ENCODE peak calls at places on chromosomes 1 and 21, in ten cellular contexts. X is A549, Q is body of pancreas, E is transverse colon, S is stomach, J is adrenal gland, O is breast epithelium, Z is tibial nerve, H is heart left ventricle, R is K562. G is an unnamed sample.
A peak's percentile ranks its signal among the peaks of the same experiment; 100 is the strongest.

GRCh38 chr1:167273027-167273800 is 52.5 kb downstream of the POU2F1 start:
- DNase-seq in J (no peak), E (no peak), R (no peak), Q (no peak), S (no peak), Z (no peak), O (no peak), H (no peak), X (no peak), G (no peak)

GRCh38 chr21:35257413-35257812 is 208.3 kb upstream of the RUNX1 start:
- DNase-seq in J (peak; percentile 87), E (peak; percentile 51), H (peak; percentile 44), R (peak; percentile 29), Q (peak; percentile 59), O (no peak), Z (no peak), X (peak; percentile 13), S (peak; percentile 72), G (peak; percentile 32)

GRCh38 chr21:20334585-20334984 is 663.6 kb upstream of the NCAM2 start:
- DNase-seq in S (no peak), X (no peak), H (no peak), R (no peak), E (no peak), J (no peak), Z (no peak), Q (no peak), O (no peak), G (no peak)

GRCh38 chr1:202159534-202160371 is 649 bp downstream of the PTPN7 start:
- DNase-seq in Z (no peak), X (no peak), R (peak; percentile 89), Q (no peak), H (no peak), E (peak; percentile 60), J (no peak), O (no peak), S (no peak), G (no peak)

GRCh38 chr1:236058141-236058626 is 6.7 kb downstream of the NID1 start:
- DNase-seq in S (no peak), O (no peak), Z (no peak), Q (no peak), J (no peak), R (no peak), X (no peak), E (no peak), H (no peak), G (no peak)

GRCh38 chr1:111203681-111204210 is 3.3 kb upstream of the DENND2D start:
- DNase-seq in E (peak; percentile 92), S (peak; percentile 89), R (no peak), X (no peak), Z (peak; percentile 23), Q (peak; percentile 87), J (peak; percentile 87), O (peak; percentile 75), H (peak; percentile 71), G (peak; percentile 39)

GRCh38 chr1:247378334-247379073 is 37.5 kb upstream of the NLRP3 start:
- DNase-seq in R (no peak), Z (no peak), J (no peak), H (no peak), E (no peak), S (no peak), X (no peak), Q (no peak), O (no peak), G (no peak)

GRCh38 chr1:176241385-176242015 is 34.4 kb upstream of the COP1 start:
- DNase-seq in Q (no peak), O (no peak), E (no peak), J (no peak), H (no peak), Z (no peak), S (no peak), X (peak; percentile 18), R (peak; percentile 16), G (no peak)

GRCh38 chr1:94322696-94323095 is 85.3 kb upstream of the ARHGAP29 start:
- DNase-seq in R (no peak), O (no peak), E (no peak), H (no peak), S (no peak), Q (no peak), Z (no peak), X (peak; percentile 25), J (no peak), G (no peak)

GRCh38 chr1:19010995-19011696 is 54.7 kb upstream of the IFFO2 start:
- DNase-seq in S (peak; percentile 87), J (peak; percentile 93), X (peak; percentile 69), Z (peak; percentile 39), O (peak; percentile 83), E (peak; percentile 83), H (no peak), R (peak; percentile 18), Q (peak; percentile 89), G (peak; percentile 89)

GRCh38 chr1:31926846-31927660 is 11.1 kb downstream of the PTP4A2 start:
- DNase-seq in E (no peak), H (no peak), Z (no peak), X (no peak), J (no peak), O (no peak), R (peak; percentile 55), S (no peak), Q (no peak), G (no peak)

GRCh38 chr1:182889997-182890396 is 50.9 kb downstream of the DHX9 start:
- DNase-seq in J (no peak), X (no peak), R (peak; percentile 16), O (no peak), H (no peak), E (no peak), Q (no peak), S (no peak), Z (no peak), G (no peak)

GRCh38 chr1:237938553-237938952 is 47.8 kb upstream of the ZP4 start:
- DNase-seq in E (peak; percentile 11), S (no peak), O (no peak), X (no peak), H (no peak), Z (no peak), R (peak; percentile 39), J (no peak), Q (no peak), G (no peak)

GRCh38 chr1:100585774-100586173 is 47.8 kb downstream of the GPR88 start:
- DNase-seq in S (no peak), H (no peak), O (no peak), J (no peak), Q (no peak), X (no peak), Z (no peak), E (no peak), R (no peak), G (no peak)

GRCh38 chr1:39525366-39526165 is 34.1 kb downstream of the BMP8A start:
- DNase-seq in H (no peak), Z (no peak), O (no peak), E (peak; percentile 68), Q (no peak), R (no peak), X (no peak), S (peak; percentile 40), J (no peak), G (no peak)

GRCh38 chr1:111990026-111990877 is 784 bp upstream of the KCND3 start:
- DNase-seq in R (no peak), X (no peak), J (no peak), E (peak; percentile 28), O (no peak), H (no peak), Q (peak; percentile 30), Z (no peak), S (peak; percentile 27), G (peak; percentile 32)

GRCh38 chr1:109089242-109090015 is 1.1 kb upstream of the TMEM167B start:
- DNase-seq in R (peak; percentile 95), O (peak; percentile 82), Q (peak; percentile 85), X (peak; percentile 70), H (peak; percentile 44), E (peak; percentile 85), S (peak; percentile 80), J (peak; percentile 79), Z (no peak), G (no peak)

GRCh38 chr1:223702735-223703667 is 9.3 kb upstream of the CAPN2 start:
- DNase-seq in O (no peak), Z (no peak), J (no peak), H (no peak), R (no peak), E (no peak), S (no peak), X (no peak), Q (no peak), G (no peak)
- H3K4me1 ChIP-seq in O (no peaks in the 10 kb centered on the region), Z (peaks cover 24% of the 10 kb centered on the region), J (peaks cover 42% of the 10 kb centered on the region), H (peaks cover 38% of the 10 kb centered on the region), R (peaks cover 47% of the 10 kb centered on the region), E (peaks cover 36% of the 10 kb centered on the region), S (peaks cover 59% of the 10 kb centered on the region), X (peaks cover 83% of the 10 kb centered on the region), Q (peaks cover 19% of the 10 kb centered on the region), G (peaks cover 17% of the 10 kb centered on the region)

DNA sequence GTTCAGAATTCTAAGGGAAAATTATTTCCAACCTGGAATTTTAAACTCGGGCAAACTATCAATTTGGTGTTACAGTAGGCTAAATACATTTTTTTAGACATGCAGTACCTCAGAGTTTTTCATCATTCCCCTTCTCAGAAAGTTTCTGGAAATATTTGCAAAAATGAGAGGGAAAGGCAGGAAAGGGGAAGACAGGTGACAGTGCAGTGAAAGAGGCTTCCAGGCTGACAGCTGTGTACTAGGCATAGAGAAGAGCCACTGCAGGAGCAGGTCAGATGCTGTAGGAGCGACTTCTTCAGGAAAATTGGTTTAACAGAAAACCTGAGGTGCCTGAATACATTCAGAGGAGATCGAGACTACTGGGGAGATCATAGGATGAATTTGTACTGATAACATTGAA is 19.9 kb downstream of the CERS2 start:
- DNase-seq in O (no peak), E (no peak), Z (no peak), J (peak; percentile 25), X (no peak), S (no peak), H (no peak), R (no peak), Q (no peak), G (no peak)
- TF ChIP-seq CTCF in O (no peak), E (no peak), Z (no peak), J (no peak), X (no peak), S (no peak), H (no peak), R (no peak), Q (no peak), G (no peak)

GRCh38 chr1:33181038-33181861 is 593 bp downstream of the TRIM62 start:
- DNase-seq in S (peak; percentile 40), X (peak; percentile 42), Q (peak; percentile 32), O (no peak), E (peak; percentile 57), H (peak; percentile 59), R (peak; percentile 39), Z (no peak), J (peak; percentile 77), G (peak; percentile 55)
- TF ChIP-seq POLR2A in S (no peak), X (no peak), Q (peak; percentile 31), O (no peak), E (peak; percentile 40), H (no peak), R (no peak), Z (peak; percentile 25), J (peak; percentile 19), G (peak; percentile 27)

DNA sequence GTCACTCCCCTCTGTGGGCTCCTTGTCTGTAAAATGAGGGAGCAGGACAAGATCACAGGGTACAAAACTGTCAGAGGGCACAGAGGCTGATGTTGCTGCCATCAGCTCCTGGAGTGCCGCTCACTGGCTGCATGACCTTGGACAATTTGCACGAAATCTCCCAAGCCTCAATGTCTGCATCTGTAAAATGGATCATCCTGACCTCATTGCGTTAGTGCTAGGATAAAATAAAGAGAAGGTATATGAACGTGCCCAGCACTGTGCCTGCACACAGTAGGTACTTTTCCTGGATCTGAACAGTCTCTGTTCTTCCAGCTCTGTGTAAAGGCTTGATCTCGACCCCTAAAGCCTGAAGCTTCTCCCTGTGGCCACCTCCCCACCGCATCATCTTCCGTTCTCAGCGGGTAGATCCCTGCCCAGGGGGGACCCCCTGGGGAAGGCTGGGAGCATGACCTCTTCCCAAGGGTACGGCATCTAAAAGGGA is 12.9 kb downstream of the TNFRSF1B start:
- DNase-seq in O (no peak), X (no peak), Q (no peak), R (no peak), S (no peak), E (no peak), J (no peak), H (no peak), Z (no peak), G (no peak)
- H3K4me1 ChIP-seq in O (peaks cover 3% of the 10 kb centered on the region), X (peaks cover 10% of the 10 kb centered on the region), Q (peaks cover 17% of the 10 kb centered on the region), R (peaks cover 19% of the 10 kb centered on the region), S (peaks cover 79% of the 10 kb centered on the region), E (peaks cover 38% of the 10 kb centered on the region), J (peaks cover 73% of the 10 kb centered on the region), H (peaks cover 89% of the 10 kb centered on the region), Z (peaks cover 78% of the 10 kb centered on the region), G (no peaks in the 10 kb centered on the region)